ENCODE peak calls at places on chromosomes 7 and 10, in nine cellular contexts. B, Y, C, Z, R, E, I, O and Q are unnamed samples.

GRCh38 chr7:119377-120163 is 72.8 kb upstream of the FAM20C start:
- DNase-seq in B (no peak), Y (no peak), C (no peak), Z (no peak), R (no peak), E (no peak), I (no peak), O (no peak), Q (no peak)

GRCh38 chr10:4344544-4344994 is 481.4 kb upstream of the AKR1E2 start:
- DNase-seq in B (peak), Y (peak), C (peak), Z (no peak), R (no peak), E (peak), I (peak), O (no peak), Q (no peak)

GRCh38 chr10:12214763-12215218 is 18.8 kb downstream of the CDC123 start:
- DNase-seq in B (no peak), Y (peak), C (no peak), Z (peak), R (no peak), E (peak), I (no peak), O (no peak), Q (peak)

GRCh38 chr7:158473238-158473637 is 114.4 kb downstream of the PTPRN2 start:
- DNase-seq in B (no peak), Y (no peak), C (no peak), Z (no peak), R (no peak), E (no peak), I (no peak), O (no peak), Q (no peak)

GRCh38 chr7:65221683-65222082 is 152.0 kb upstream of the ZNF92 start:
- DNase-seq in B (no peak), Y (no peak), C (no peak), Z (no peak), R (no peak), E (no peak), I (no peak), O (no peak), Q (no peak)

GRCh38 chr10:93208717-93209464 is 135.2 kb downstream of the CYP26A1 start:
- DNase-seq in B (no peak), Y (peak), C (no peak), Z (no peak), R (no peak), E (no peak), I (no peak), O (no peak), Q (no peak)

GRCh38 chr7:54907981-54908380 is 110.8 kb upstream of the EGFR start:
- DNase-seq in B (no peak), Y (no peak), C (no peak), Z (no peak), R (no peak), E (no peak), I (no peak), O (no peak), Q (no peak)

GRCh38 chr10:100129424-100129823 is 47.8 kb upstream of the CPN1 start:
- DNase-seq in B (no peak), Y (no peak), C (no peak), Z (no peak), R (no peak), E (no peak), I (peak), O (no peak), Q (no peak)

GRCh38 chr7:28408105-28408973 is 4.0 kb upstream of the CREB5 start:
- DNase-seq in B (peak), Y (no peak), C (peak), Z (peak), R (no peak), E (peak), I (peak), O (no peak), Q (no peak)

GRCh38 chr7:32616625-32617024 is 121.3 kb downstream of the AVL9 start:
- DNase-seq in B (no peak), Y (peak), C (no peak), Z (no peak), R (no peak), E (no peak), I (peak), O (no peak), Q (no peak)

GRCh38 chr10:50326757-50327701 is 75.7 kb upstream of the ASAH2 start:
- DNase-seq in B (no peak), Y (peak), C (no peak), Z (no peak), R (no peak), E (no peak), I (no peak), O (no peak), Q (no peak)

GRCh38 chr7:44760034-44760580 is 11.5 kb downstream of the ZMIZ2 start:
- DNase-seq in B (no peak), Y (no peak), C (no peak), Z (no peak), R (no peak), E (no peak), I (no peak), O (no peak), Q (no peak)

GRCh38 chr10:99730026-99730425 is 1.9 kb downstream of the COX15 start:
- DNase-seq in B (no peak), Y (peak), C (no peak), Z (no peak), R (no peak), E (no peak), I (no peak), O (no peak), Q (no peak)

GRCh38 chr7:81267508-81267907 is 348.7 kb upstream of the SEMA3C start:
- DNase-seq in B (no peak), Y (peak), C (no peak), Z (no peak), R (no peak), E (no peak), I (no peak), O (no peak), Q (no peak)

GRCh38 chr10:92849576-92850090 is 1.3 kb downstream of the EXOC6 start:
- DNase-seq in B (no peak), Y (no peak), C (no peak), Z (no peak), R (no peak), E (no peak), I (no peak), O (no peak), Q (no peak)

GRCh38 chr10:115861864-115862263 is 411.1 kb downstream of the GFRA1 start:
- DNase-seq in B (no peak), Y (peak), C (no peak), Z (no peak), R (no peak), E (no peak), I (no peak), O (no peak), Q (no peak)

GRCh38 chr7:135447783-135448182 is 62.1 kb downstream of the CNOT4 start:
- DNase-seq in B (no peak), Y (no peak), C (no peak), Z (no peak), R (no peak), E (no peak), I (no peak), O (no peak), Q (no peak)

GRCh38 chr10:36171546-36171945 is 529.5 kb upstream of the FZD8 start:
- DNase-seq in B (no peak), Y (no peak), C (no peak), Z (no peak), R (no peak), E (no peak), I (no peak), O (no peak), Q (no peak)

GRCh38 chr10:77636286-77636966 is 1.2 kb downstream of the KCNMA1 start:
- DNase-seq in B (no peak), Y (no peak), C (no peak), Z (no peak), R (peak), E (no peak), I (no peak), O (no peak), Q (no peak)

GRCh38 chr7:5426226-5426475 is 2.5 kb upstream of the TNRC18 start:
- DNase-seq in B (no peak), Y (peak), C (no peak), Z (no peak), R (no peak), E (peak), I (no peak), O (peak), Q (no peak)

GRCh38 chr7:46153951-46154787 is 233.1 kb upstream of the IGFBP3 start:
- DNase-seq in B (no peak), Y (peak), C (no peak), Z (no peak), R (peak), E (peak), I (no peak), O (no peak), Q (no peak)

GRCh38 chr7:69123003-69123402 is 475.3 kb upstream of the AUTS2 start:
- DNase-seq in B (no peak), Y (no peak), C (no peak), Z (no peak), R (no peak), E (no peak), I (no peak), O (no peak), Q (no peak)

GRCh38 chr7:108415821-108416536 is 40.3 kb downstream of the NRCAM start:
- DNase-seq in B (no peak), Y (peak), C (peak), Z (peak), R (no peak), E (peak), I (no peak), O (peak), Q (peak)

GRCh38 chr7:102305414-102306268 is 19.0 kb downstream of the SH2B2 start:
- DNase-seq in B (no peak), Y (no peak), C (no peak), Z (peak), R (no peak), E (no peak), I (no peak), O (no peak), Q (no peak)

GRCh38 chr10:84335516-84335915 is 7.1 kb downstream of the CCSER2 start:
- DNase-seq in B (no peak), Y (no peak), C (no peak), Z (no peak), R (no peak), E (no peak), I (no peak), O (no peak), Q (no peak)

GRCh38 chr10:61279400-61279799 is 173.8 kb downstream of the TMEM26 start:
- DNase-seq in B (no peak), Y (no peak), C (no peak), Z (no peak), R (no peak), E (no peak), I (no peak), O (no peak), Q (no peak)

GRCh38 chr10:71338728-71339495 is 19.9 kb downstream of the SLC29A3 start:
- DNase-seq in B (no peak), Y (no peak), C (no peak), Z (no peak), R (no peak), E (no peak), I (no peak), O (no peak), Q (no peak)

GRCh38 chr10:44982114-44982460 is 3.5 kb upstream of the DEPP1 start:
- DNase-seq in B (no peak), Y (peak), C (no peak), Z (no peak), R (peak), E (no peak), I (peak), O (no peak), Q (no peak)

GRCh38 chr10:86768431-86768830 is 12.0 kb downstream of the BMPR1A start:
- DNase-seq in B (no peak), Y (no peak), C (no peak), Z (no peak), R (no peak), E (no peak), I (no peak), O (no peak), Q (no peak)

GRCh38 chr7:44769381-44770209 is 20.9 kb downstream of the ZMIZ2 start:
- DNase-seq in B (no peak), Y (peak), C (no peak), Z (peak), R (no peak), E (peak), I (no peak), O (no peak), Q (peak)